ENCODE peak calls at places on chromosomes 2 and 18, in eight cellular contexts. C is Peyer's patch, S is tibial nerve, X is spleen, O is prostate gland, U is heart left ventricle, G is upper lobe of left lung, T is erythroblast. B is an unnamed sample.

GRCh38 chr2:142140434-142140845 is 9.6 kb upstream of the LRP1B start:
- DNase-seq in C (no peak), S (no peak), X (no peak), O (no peak), U (no peak), G (no peak), T (peak; percentile 37), B (no peak)

GRCh38 chr2:211923019-211923418 is 615.6 kb downstream of the ERBB4 start:
- DNase-seq in C (no peak), S (no peak), X (no peak), O (no peak), U (no peak), G (no peak), T (no peak), B (no peak)

GRCh38 chr18:77557030-77557429 is 307.4 kb downstream of the GALR1 start:
- DNase-seq in C (no peak), S (no peak), X (no peak), O (no peak), U (no peak), G (no peak), T (no peak), B (no peak)

GRCh38 chr2:190634381-190634780 is 14.5 kb upstream of the NAB1 start:
- DNase-seq in C (no peak), S (no peak), X (no peak), O (no peak), U (no peak), G (no peak), T (no peak), B (no peak)

GRCh38 chr2:1748176-1748740 is 3.9 kb upstream of the PXDN start:
- DNase-seq in C (no peak), S (no peak), X (no peak), O (no peak), U (peak; percentile 28), G (no peak), T (no peak), B (no peak)

GRCh38 chr2:71456617-71457016 is 3.3 kb downstream of the DYSF start:
- DNase-seq in C (no peak), S (no peak), X (no peak), O (no peak), U (no peak), G (no peak), T (no peak), B (no peak)

GRCh38 chr2:98114643-98115355 is 27.8 kb downstream of the VWA3B start:
- DNase-seq in C (no peak), S (no peak), X (no peak), O (no peak), U (no peak), G (no peak), T (no peak), B (no peak)

GRCh38 chr2:219059725-219060682 is 717 bp downstream of the IHH start:
- DNase-seq in C (no peak), S (no peak), X (no peak), O (no peak), U (no peak), G (no peak), T (no peak), B (no peak)

GRCh38 chr2:10169053-10169578 is 46.6 kb downstream of the RRM2 start:
- DNase-seq in C (no peak), S (no peak), X (peak; percentile 6), O (no peak), U (no peak), G (no peak), T (no peak), B (no peak)

GRCh38 chr2:217366996-217367395 is 507.1 kb upstream of the TNP1 start:
- DNase-seq in C (no peak), S (no peak), X (no peak), O (no peak), U (no peak), G (no peak), T (no peak), B (no peak)

GRCh38 chr2:219453691-219454131 is 19.1 kb downstream of the SPEG start:
- DNase-seq in C (no peak), S (no peak), X (no peak), O (peak; percentile 46), U (peak; percentile 93), G (no peak), T (no peak), B (no peak)

GRCh38 chr18:37663446-37663845 is 97.8 kb upstream of the CELF4 start:
- DNase-seq in C (no peak), S (no peak), X (no peak), O (peak; percentile 0), U (no peak), G (no peak), T (no peak), B (no peak)

GRCh38 chr2:31413025-31413424 is 1.5 kb downstream of the XDH start:
- DNase-seq in C (no peak), S (no peak), X (no peak), O (no peak), U (no peak), G (no peak), T (no peak), B (no peak)

GRCh38 chr18:77165489-77166415 is 33.2 kb upstream of the MBP start:
- DNase-seq in C (no peak), S (peak; percentile 65), X (no peak), O (no peak), U (peak; percentile 83), G (no peak), T (no peak), B (no peak)

GRCh38 chr18:75137346-75137877 is 71.5 kb downstream of the PTGR3 start:
- DNase-seq in C (no peak), S (no peak), X (peak; percentile 58), O (no peak), U (no peak), G (no peak), T (no peak), B (no peak)

GRCh38 chr18:58965291-58965929 is 100.7 kb downstream of the ZNF532 start:
- DNase-seq in C (no peak), S (no peak), X (no peak), O (no peak), U (no peak), G (no peak), T (no peak), B (no peak)

GRCh38 chr2:237859533-237860272 is at the start of gene RAMP1:
- DNase-seq in C (no peak), S (no peak), X (peak; percentile 71), O (peak; percentile 41), U (no peak), G (no peak), T (no peak), B (no peak)
- TF ChIP-seq POLR2A in C (no peak), S (peak; percentile 9), X (no peak), O (no peak), U (no peak), G (no peak), T (no peak), B (peak; percentile 43)

GRCh38 chr2:171921970-171922229 is 361 bp upstream of the HAT1 start:
- DNase-seq in C (no peak), S (no peak), X (no peak), O (no peak), U (no peak), G (no peak), T (no peak), B (no peak)

GRCh38 chr2:171924170-171924942 is 2.1 kb downstream of the HAT1 start:
- DNase-seq in C (no peak), S (no peak), X (no peak), O (no peak), U (no peak), G (no peak), T (peak; percentile 17), B (no peak)

GRCh38 chr2:171919453-171919852 is 2.8 kb upstream of the HAT1 start:
- DNase-seq in C (no peak), S (no peak), X (no peak), O (no peak), U (no peak), G (no peak), T (no peak), B (no peak)

GRCh38 chr2:171923206-171923605 is 945 bp downstream of the HAT1 start:
- DNase-seq in C (no peak), S (no peak), X (no peak), O (no peak), U (peak; percentile 38), G (no peak), T (peak; percentile 59), B (no peak)

DNA sequence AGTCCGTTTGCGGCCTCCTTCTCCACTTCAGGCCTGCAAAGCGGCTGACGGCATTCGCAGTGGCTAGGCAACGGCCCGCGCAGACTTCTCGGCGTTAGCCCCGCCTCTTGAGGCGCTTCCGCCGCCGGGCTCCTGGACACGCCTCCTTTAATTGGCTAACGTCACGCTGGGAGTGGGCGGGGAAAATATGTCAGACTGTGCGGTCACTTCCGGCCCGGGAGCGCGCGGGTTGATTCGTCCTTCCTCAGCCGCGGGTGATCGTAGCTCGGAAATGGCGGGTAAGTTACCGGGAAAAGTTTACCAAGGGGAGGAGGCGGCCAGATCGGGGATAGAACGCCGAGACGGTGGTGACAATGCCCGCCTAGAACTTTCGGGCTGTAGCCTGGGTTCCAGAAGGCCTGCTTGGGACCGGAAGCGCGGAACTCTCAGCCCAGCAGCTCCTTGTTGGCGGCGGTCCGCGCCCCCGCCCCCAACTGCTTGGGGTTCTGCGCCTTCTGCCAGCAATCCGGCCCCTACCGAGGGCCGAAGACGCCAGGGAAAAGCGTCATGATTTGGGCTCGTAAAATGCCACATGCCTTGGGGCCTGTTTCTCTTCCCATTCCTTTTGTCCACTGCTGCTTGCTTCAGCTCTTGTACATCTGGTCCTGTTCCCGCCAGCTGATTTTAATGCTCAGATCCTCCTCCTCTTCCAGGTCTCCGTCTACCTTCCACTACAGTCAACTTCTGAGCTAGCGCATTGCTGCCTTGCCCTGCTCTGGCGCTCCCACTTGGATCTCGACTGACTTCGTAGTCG is at the start of gene HAT1:
- DNase-seq in C (peak; percentile 97), S (peak; percentile 95), X (peak; percentile 99), O (peak; percentile 97), U (peak; percentile 97), G (peak; percentile 97), T (peak; percentile 99), B (peak; percentile 88)
- TF ChIP-seq POLR2A in C (peak; percentile 53), S (peak; percentile 70), X (no peak), O (peak; percentile 61), U (peak; percentile 76), G (no peak), T (peak; percentile 95), B (peak; percentile 56)

GRCh38 chr18:1710114-1710513 is 805.4 kb downstream of the ADCYAP1 start:
- DNase-seq in C (no peak), S (no peak), X (no peak), O (no peak), U (no peak), G (no peak), T (no peak), B (no peak)
- TF ChIP-seq POLR2A in C (no peak), S (no peak), X (no peak), O (no peak), U (no peak), G (no peak), T (no peak), B (no peak)

GRCh38 chr2:127086800-127087737 is 19.9 kb downstream of the BIN1 start:
- DNase-seq in C (peak; percentile 52), S (peak; percentile 66), X (peak; percentile 89), O (no peak), U (peak; percentile 89), G (no peak), T (no peak), B (no peak)
- TF ChIP-seq POLR2A in C (no peak), S (no peak), X (no peak), O (no peak), U (no peak), G (no peak), T (no peak), B (no peak)

GRCh38 chr2:74529357-74530238 is at the start of the genes AUP1 and HTRA2:
- DNase-seq in C (peak; percentile 98), S (peak; percentile 95), X (peak; percentile 100), O (peak; percentile 99), U (peak; percentile 99), G (peak; percentile 100), T (peak; percentile 99), B (peak; percentile 99)
- TF ChIP-seq POLR2A in C (peak; percentile 79), S (peak; percentile 79), X (no peak), O (peak; percentile 47), U (peak; percentile 78), G (no peak), T (peak; percentile 95), B (peak; percentile 58)

B was measured in H54.